ENCODE peak calls at places on chromosomes 1 and 21, in four cellular contexts. W is tibial artery, H is mesenchymal stem cell, T is GM23248. U is an unnamed sample.

GRCh38 chr1:94395231-94395630 is 23.0 kb upstream of the ABCD3 start:
- DNase-seq in T (no peak), H (no peak), W (no peak), U (no peak)

GRCh38 chr1:229843627-229844238 is 217.7 kb downstream of the URB2 start:
- DNase-seq in H (peak; percentile 60), W (no peak), T (peak; percentile 20), U (peak; percentile 50)

GRCh38 chr1:221315330-221315729 is 426.6 kb downstream of the DUSP10 start:
- DNase-seq in T (peak; percentile 87), H (peak; percentile 69), W (peak; percentile 24), U (peak; percentile 79)

GRCh38 chr1:171983584-171983983 is 142.3 kb downstream of the DNM3 start:
- DNase-seq in H (peak; percentile 38), W (no peak), T (peak; percentile 71), U (no peak)

GRCh38 chr1:168390261-168390660 is 109.6 kb downstream of the TBX19 start:
- DNase-seq in H (no peak), W (no peak), T (no peak), U (no peak)

GRCh38 chr1:21607549-21608529 is 61.3 kb downstream of the RAP1GAP start:
- DNase-seq in H (peak; percentile 78), T (peak; percentile 57), W (peak; percentile 51), U (peak; percentile 38)

GRCh38 chr1:55146781-55147180 is 68.4 kb downstream of the USP24 start:
- DNase-seq in H (no peak), W (no peak), T (peak; percentile 20), U (no peak)

GRCh38 chr1:226737819-226738420 is 1.2 kb downstream of the ITPKB start:
- DNase-seq in H (peak; percentile 75), W (peak; percentile 57), T (peak; percentile 69), U (peak; percentile 60)

GRCh38 chr1:220529530-220529920 is 1.6 kb downstream of the MARK1 start:
- DNase-seq in W (no peak), T (no peak), H (no peak), U (no peak)

GRCh38 chr1:94886361-94886760 is 40.5 kb downstream of the CNN3 start:
- DNase-seq in T (no peak), H (no peak), W (no peak), U (no peak)

GRCh38 chr1:182602945-182603645 is 1.1 kb downstream of the RGS16 start:
- DNase-seq in H (no peak), W (peak; percentile 48), T (peak; percentile 41), U (no peak)

DNA sequence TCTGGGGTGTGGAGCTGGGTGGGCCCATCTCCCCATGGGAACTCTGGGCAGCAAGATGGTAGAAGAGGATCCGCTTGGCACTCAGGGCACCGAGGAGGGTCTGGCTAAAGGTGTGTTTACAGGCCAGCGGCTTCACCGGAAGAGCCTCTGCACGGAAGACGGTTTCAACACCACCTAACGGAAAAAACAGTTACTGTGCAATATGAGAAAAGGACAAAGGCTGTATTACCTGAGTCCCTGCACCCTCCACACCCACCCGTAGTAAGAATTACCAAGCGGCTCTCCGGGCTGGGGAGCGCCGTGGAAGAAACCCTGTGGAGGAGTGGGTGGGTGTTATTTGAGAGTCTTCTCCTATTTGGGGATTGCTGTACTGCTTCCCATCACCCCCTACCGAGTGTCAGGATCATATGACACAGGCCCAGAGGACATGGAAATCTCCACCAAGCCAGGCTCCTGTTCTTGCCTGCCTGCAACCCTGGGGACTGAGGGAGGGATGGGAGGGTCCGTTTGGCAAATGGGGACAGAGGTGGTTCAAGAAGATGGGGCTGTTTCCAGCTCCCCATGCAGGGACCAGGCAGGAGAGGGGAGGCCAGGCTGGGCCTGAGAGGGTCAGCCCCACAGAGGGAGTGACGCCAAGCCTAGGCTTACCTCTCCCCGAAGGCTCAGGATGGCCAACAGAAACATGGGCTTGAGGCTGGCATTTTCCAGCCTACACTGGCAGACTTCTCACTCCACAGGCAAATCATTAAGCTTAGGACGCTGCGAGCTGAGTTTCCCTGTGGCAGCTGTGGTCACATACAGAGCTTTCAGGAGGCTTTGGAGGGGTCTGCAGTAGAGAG is 203.5 kb upstream of the TMEM51 start:
- DNase-seq in T (no peak), W (no peak), H (no peak), U (no peak)
- H3K4me3 ChIP-seq in T (no peak overlapping the region), W (no peak overlapping the region), H (no peak overlapping the region), U (no peak overlapping the region)

GRCh38 chr1:156538711-156539440 is 33.5 kb downstream of the IQGAP3 start:
- DNase-seq in W (no peak), T (no peak), H (no peak), U (no peak)

GRCh38 chr1:156543066-156543465 is 29.3 kb downstream of the IQGAP3 start:
- DNase-seq in W (no peak), H (no peak), T (no peak), U (no peak)

GRCh38 chr1:156544592-156545102 is 27.7 kb downstream of the IQGAP3 start:
- DNase-seq in T (no peak), H (no peak), W (no peak), U (no peak)

GRCh38 chr1:156539824-156540223 is 32.5 kb downstream of the IQGAP3 start:
- DNase-seq in W (no peak), H (no peak), T (no peak), U (no peak)

GRCh38 chr1:156540955-156541354 is 31.4 kb downstream of the IQGAP3 start:
- DNase-seq in H (peak; percentile 13), T (peak; percentile 57), W (no peak), U (no peak)
- H3K36me3 ChIP-seq in H (peaks cover 28% of the 10 kb centered on the region), T (no peaks in the 10 kb centered on the region), W (no peaks in the 10 kb centered on the region), U (peaks cover 78% of the 10 kb centered on the region)

GRCh38 chr1:43969416-43969745 is 429 bp upstream of the DPH2 start:
- DNase-seq in H (no peak), T (no peak), W (no peak), U (no peak)
- H3K4me3 ChIP-seq in H (no peak overlapping the region), T (peak overlapping the region; percentile 31), W (peak overlapping the region; percentile 76), U (peak overlapping the region; percentile 100)

DNA sequence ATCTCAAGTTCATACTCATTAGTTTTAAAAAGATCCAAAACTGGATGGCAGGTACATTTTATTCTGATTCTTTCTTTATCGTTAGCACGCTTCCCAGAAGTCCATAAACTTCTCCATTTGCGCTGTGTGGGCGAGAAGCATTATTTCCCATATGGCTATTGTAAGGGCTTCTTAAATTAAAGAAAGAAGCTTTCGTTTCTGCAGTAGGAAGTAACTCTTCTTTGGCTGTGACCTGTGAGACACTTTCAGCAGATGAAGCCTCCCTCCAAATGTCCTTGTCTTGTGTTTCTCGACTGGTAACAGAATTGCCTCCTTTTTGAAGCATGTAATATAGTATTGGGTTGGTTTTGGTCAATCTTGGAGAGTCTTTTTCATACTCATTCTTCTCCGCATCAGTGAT is 100.1 kb downstream of the NRIP1 start:
- DNase-seq in T (no peak), H (no peak), W (no peak), U (no peak)
- H3K36me3 ChIP-seq in T (peaks cover 46% of the 10 kb centered on the region), H (peaks cover 7% of the 10 kb centered on the region), W (peaks cover 16% of the 10 kb centered on the region), U (peaks cover 16% of the 10 kb centered on the region)

DNA sequence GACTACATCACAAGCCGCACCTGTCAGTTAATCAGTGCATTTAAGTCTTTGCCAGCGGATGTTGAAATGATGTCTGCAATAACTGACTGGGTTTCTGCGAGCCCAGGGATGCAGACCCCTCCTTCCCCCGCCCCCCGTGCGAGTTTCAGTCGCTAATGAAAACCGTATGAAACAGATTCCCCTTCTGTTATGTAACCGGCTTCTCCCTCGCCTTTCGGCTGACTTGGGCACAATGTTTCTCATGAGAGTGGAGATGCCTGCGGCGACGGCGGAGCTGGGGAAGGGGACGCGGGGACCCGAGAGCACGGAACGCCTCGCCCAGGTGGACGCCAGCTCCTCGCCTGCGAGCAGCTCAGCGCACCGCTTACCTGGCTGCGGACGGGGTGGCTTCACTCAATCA is 741 bp downstream of the KCNJ6 start:
- DNase-seq in W (no peak), T (no peak), H (no peak), U (no peak)
- H3K4me3 ChIP-seq in W (peak overlapping the region; percentile 21), T (peak overlapping the region; percentile 72), H (peak overlapping the region; percentile 75), U (no peak overlapping the region)